ENCODE peak calls at places on chromosomes 6 and 20, in five cellular contexts. One of them, this sample, is unnamed.

GRCh38 chr6:162217811-162218450 is 509.6 kb downstream of the PRKN start:
- DNase-seq in stimulated activated CD4-positive, alpha-beta T cell treated with anti-CD3 and anti-CD28 coated beads, TNF-alpha, amount 100 ng/mL, for 48 hours: no peak
- DNase-seq in Calu3: no peak
- DNase-seq in cerebellum: no peak
- DNase-seq in RWPE1: no peak
- DNase-seq in this sample: no peak

GRCh38 chr6:44373787-44374186 is 13.7 kb upstream of the CDC5L start:
- DNase-seq in Calu3: no peak
- DNase-seq in stimulated activated CD4-positive, alpha-beta T cell treated with anti-CD3 and anti-CD28 coated beads, TNF-alpha, amount 100 ng/mL, for 48 hours: no peak
- DNase-seq in cerebellum: no peak
- DNase-seq in RWPE1: no peak
- DNase-seq in this sample: no peak

GRCh38 chr6:149750136-149750609 is 632 bp downstream of the PCMT1 start:
- DNase-seq in stimulated activated CD4-positive, alpha-beta T cell treated with anti-CD3 and anti-CD28 coated beads, TNF-alpha, amount 100 ng/mL, for 48 hours: peak
- DNase-seq in RWPE1: peak
- DNase-seq in cerebellum: peak
- DNase-seq in Calu3: peak
- DNase-seq in this sample: peak

GRCh38 chr6:165922309-165922794 is 245.3 kb downstream of the TBXT start:
- DNase-seq in RWPE1: peak
- DNase-seq in cerebellum: peak
- DNase-seq in Calu3: no peak
- DNase-seq in stimulated activated CD4-positive, alpha-beta T cell treated with anti-CD3 and anti-CD28 coated beads, TNF-alpha, amount 100 ng/mL, for 48 hours: no peak
- DNase-seq in this sample: no peak

GRCh38 chr6:165562421-165563090 is 100.5 kb downstream of the PDE10A start:
- DNase-seq in cerebellum: no peak
- DNase-seq in Calu3: no peak
- DNase-seq in RWPE1: no peak
- DNase-seq in stimulated activated CD4-positive, alpha-beta T cell treated with anti-CD3 and anti-CD28 coated beads, TNF-alpha, amount 100 ng/mL, for 48 hours: no peak
- DNase-seq in this sample: no peak

GRCh38 chr20:1741309-1742048 is 83.9 kb upstream of the SIRPG start:
- DNase-seq in RWPE1: no peak
- DNase-seq in Calu3: no peak
- DNase-seq in cerebellum: no peak
- DNase-seq in stimulated activated CD4-positive, alpha-beta T cell treated with anti-CD3 and anti-CD28 coated beads, TNF-alpha, amount 100 ng/mL, for 48 hours: no peak
- DNase-seq in this sample: no peak

GRCh38 chr20:605237-605636 is 4.9 kb downstream of the TCF15 start:
- DNase-seq in Calu3: no peak
- DNase-seq in stimulated activated CD4-positive, alpha-beta T cell treated with anti-CD3 and anti-CD28 coated beads, TNF-alpha, amount 100 ng/mL, for 48 hours: no peak
- DNase-seq in cerebellum: no peak
- DNase-seq in RWPE1: no peak
- DNase-seq in this sample: no peak

GRCh38 chr6:34974249-34974642 is 85.2 kb downstream of the ANKS1A start:
- DNase-seq in Calu3: no peak
- DNase-seq in RWPE1: no peak
- DNase-seq in stimulated activated CD4-positive, alpha-beta T cell treated with anti-CD3 and anti-CD28 coated beads, TNF-alpha, amount 100 ng/mL, for 48 hours: no peak
- DNase-seq in cerebellum: no peak
- DNase-seq in this sample: no peak

GRCh38 chr6:24257282-24257681 is 100.6 kb downstream of the DCDC2 start:
- DNase-seq in cerebellum: no peak
- DNase-seq in Calu3: no peak
- DNase-seq in stimulated activated CD4-positive, alpha-beta T cell treated with anti-CD3 and anti-CD28 coated beads, TNF-alpha, amount 100 ng/mL, for 48 hours: no peak
- DNase-seq in RWPE1: no peak
- DNase-seq in this sample: no peak

GRCh38 chr20:53512076-53512475 is 81.6 kb downstream of the ZNF217 start:
- DNase-seq in stimulated activated CD4-positive, alpha-beta T cell treated with anti-CD3 and anti-CD28 coated beads, TNF-alpha, amount 100 ng/mL, for 48 hours: no peak
- DNase-seq in RWPE1: no peak
- DNase-seq in Calu3: no peak
- DNase-seq in cerebellum: no peak
- DNase-seq in this sample: no peak

GRCh38 chr6:7640607-7641577 is 50.9 kb downstream of the SNRNP48 start:
- DNase-seq in cerebellum: no peak
- DNase-seq in stimulated activated CD4-positive, alpha-beta T cell treated with anti-CD3 and anti-CD28 coated beads, TNF-alpha, amount 100 ng/mL, for 48 hours: no peak
- DNase-seq in Calu3: peak
- DNase-seq in RWPE1: peak
- DNase-seq in this sample: no peak

GRCh38 chr6:156068870-156069269 is 613.2 kb upstream of the NOX3 start:
- DNase-seq in stimulated activated CD4-positive, alpha-beta T cell treated with anti-CD3 and anti-CD28 coated beads, TNF-alpha, amount 100 ng/mL, for 48 hours: no peak
- DNase-seq in Calu3: no peak
- DNase-seq in RWPE1: no peak
- DNase-seq in cerebellum: no peak
- DNase-seq in this sample: no peak

GRCh38 chr6:8983202-8983688 is 547.9 kb upstream of the SLC35B3 start:
- DNase-seq in RWPE1: peak
- DNase-seq in cerebellum: peak
- DNase-seq in stimulated activated CD4-positive, alpha-beta T cell treated with anti-CD3 and anti-CD28 coated beads, TNF-alpha, amount 100 ng/mL, for 48 hours: peak
- DNase-seq in Calu3: peak
- DNase-seq in this sample: peak